ENCODE peak calls at places on chromosome 14, in nine cellular contexts. M is GM03348; Y is effector memory CD8-positive, alpha-beta T cell; V is astrocyte of the spinal cord; X is Ammon's horn; O is T-helper 1 cell; D is activated T-helper 2 cell treated with anti-CD3 and anti-CD28 coated beads, Interferon-gamma antibody, Interleukin-2, Interleukin-4, amounts not matched to agents 10 μg/mL and 5 μg/mL and 100 μg/mL, durations not matched to agents 14 hours and 24 hours and 36 hours; I is GM23338; B is KG1. N is an unnamed sample.

GRCh38 chr14:28102814-28103213 is 663.8 kb upstream of the FOXG1 start:
- DNase-seq in M (no peak), Y (no peak), V (peak; percentile 44), X (no peak), O (no peak), D (no peak), I (no peak), B (no peak), N (no peak)

GRCh38 chr14:83534995-83535394 is 1994.9 kb upstream of the FLRT2 start:
- DNase-seq in M (no peak), Y (no peak), V (no peak), X (no peak), O (no peak), D (no peak), I (no peak), B (no peak), N (no peak)

GRCh38 chr14:44565968-44566367 is 58.9 kb upstream of the FSCB start:
- DNase-seq in M (no peak), Y (no peak), V (no peak), X (no peak), O (no peak), D (no peak), I (no peak), B (no peak), N (no peak)

GRCh38 chr14:68892961-68893360 is 86.1 kb downstream of the ACTN1 start:
- DNase-seq in M (no peak), Y (no peak), V (no peak), X (no peak), O (no peak), D (no peak), I (no peak), B (no peak), N (no peak)

GRCh38 chr14:65333926-65334687 is 78.4 kb upstream of the FUT8 start:
- DNase-seq in M (peak; percentile 80), Y (no peak), V (peak; percentile 59), X (no peak), O (no peak), D (no peak), I (peak; percentile 65), B (no peak), N (no peak)

GRCh38 chr14:90611936-90612335 is 204.3 kb downstream of the TTC7B start:
- DNase-seq in M (no peak), Y (no peak), V (no peak), X (no peak), O (no peak), D (no peak), I (no peak), B (no peak), N (no peak)

GRCh38 chr14:59632381-59632780 is 55.8 kb upstream of the CCDC175 start:
- DNase-seq in M (peak; percentile 24), Y (no peak), V (peak; percentile 28), X (no peak), O (no peak), D (no peak), I (peak; percentile 73), B (no peak), N (peak; percentile 46)

GRCh38 chr14:80055912-80056801 is 155.1 kb downstream of the DIO2 start:
- DNase-seq in M (peak; percentile 67), Y (no peak), V (peak; percentile 74), X (peak; percentile 79), O (no peak), D (no peak), I (peak; percentile 70), B (no peak), N (peak; percentile 38)

GRCh38 chr14:90820958-90821357 is 4.7 kb upstream of the TTC7B start:
- DNase-seq in M (no peak), Y (peak; percentile 65), V (peak; percentile 50), X (peak; percentile 51), O (peak; percentile 32), D (peak; percentile 58), I (no peak), B (peak; percentile 20), N (no peak)

GRCh38 chr14:65074449-65075155 is 27.7 kb downstream of the MAX start:
- DNase-seq in M (no peak), Y (no peak), V (no peak), X (no peak), O (no peak), D (no peak), I (no peak), B (no peak), N (no peak)

GRCh38 chr14:50403433-50403832 is 6.8 kb upstream of the CDKL1 start:
- DNase-seq in M (no peak), Y (no peak), V (peak; percentile 33), X (no peak), O (no peak), D (no peak), I (no peak), B (no peak), N (no peak)

N was measured in NCI-H1092.